ENCODE peak calls at places on chromosomes 16 and 17, in seven cellular contexts. One of them, this sample, is unnamed.

GRCh38 chr17:39688475-39688835 is 598 bp upstream of the PGAP3 start:
- DNase-seq in CD8-positive, alpha-beta memory T cell: no peak
- DNase-seq in NCI-H748 treated with DMSO at 0.1 percent for 48 hours: no peak
- DNase-seq in GM19239: no peak
- DNase-seq in NCI-H2081: no peak
- DNase-seq in activated CD4-positive, CD25-positive, alpha-beta regulatory T cell treated with anti-CD3 and anti-CD28 coated beads, Interleukin-2, amount 50 U/mL, for 16 hours: no peak
- DNase-seq in ovary: no peak
- DNase-seq in this sample: no peak

GRCh38 chr17:721540-721937 is 6.9 kb upstream of the VPS53 start:
- DNase-seq in CD8-positive, alpha-beta memory T cell: no peak
- DNase-seq in NCI-H748 treated with DMSO at 0.1 percent for 48 hours: no peak
- DNase-seq in GM19239: no peak
- DNase-seq in NCI-H2081: no peak
- DNase-seq in activated CD4-positive, CD25-positive, alpha-beta regulatory T cell treated with anti-CD3 and anti-CD28 coated beads, Interleukin-2, amount 50 U/mL, for 16 hours: no peak
- DNase-seq in ovary: no peak
- DNase-seq in this sample: no peak

GRCh38 chr17:31808521-31808920 is 50.5 kb downstream of the COPRS start:
- DNase-seq in CD8-positive, alpha-beta memory T cell: no peak
- DNase-seq in NCI-H748 treated with DMSO at 0.1 percent for 48 hours: no peak
- DNase-seq in GM19239: no peak
- DNase-seq in NCI-H2081: no peak
- DNase-seq in activated CD4-positive, CD25-positive, alpha-beta regulatory T cell treated with anti-CD3 and anti-CD28 coated beads, Interleukin-2, amount 50 U/mL, for 16 hours: no peak
- DNase-seq in ovary: no peak
- DNase-seq in this sample: no peak

GRCh38 chr16:3596101-3596861 is 15.1 kb downstream of the SLX4 start:
- DNase-seq in CD8-positive, alpha-beta memory T cell: no peak
- DNase-seq in NCI-H748 treated with DMSO at 0.1 percent for 48 hours: no peak
- DNase-seq in GM19239: no peak
- DNase-seq in NCI-H2081: no peak
- DNase-seq in activated CD4-positive, CD25-positive, alpha-beta regulatory T cell treated with anti-CD3 and anti-CD28 coated beads, Interleukin-2, amount 50 U/mL, for 16 hours: no peak
- DNase-seq in ovary: no peak
- DNase-seq in this sample: no peak

GRCh38 chr16:87608400-87608985 is 6.2 kb downstream of the JPH3 start:
- DNase-seq in CD8-positive, alpha-beta memory T cell: peak
- DNase-seq in NCI-H748 treated with DMSO at 0.1 percent for 48 hours: no peak
- DNase-seq in GM19239: peak
- DNase-seq in NCI-H2081: no peak
- DNase-seq in activated CD4-positive, CD25-positive, alpha-beta regulatory T cell treated with anti-CD3 and anti-CD28 coated beads, Interleukin-2, amount 50 U/mL, for 16 hours: no peak
- DNase-seq in ovary: peak
- DNase-seq in this sample: peak

GRCh38 chr16:87086156-87086555 is 231.0 kb downstream of the C16orf95 start:
- DNase-seq in CD8-positive, alpha-beta memory T cell: no peak
- DNase-seq in NCI-H748 treated with DMSO at 0.1 percent for 48 hours: no peak
- DNase-seq in GM19239: no peak
- DNase-seq in NCI-H2081: no peak
- DNase-seq in activated CD4-positive, CD25-positive, alpha-beta regulatory T cell treated with anti-CD3 and anti-CD28 coated beads, Interleukin-2, amount 50 U/mL, for 16 hours: no peak
- DNase-seq in ovary: no peak
- DNase-seq in this sample: no peak

GRCh38 chr16:76535-77272 is 1.3 kb upstream of the MPG start:
- DNase-seq in CD8-positive, alpha-beta memory T cell: no peak
- DNase-seq in NCI-H748 treated with DMSO at 0.1 percent for 48 hours: no peak
- DNase-seq in GM19239: no peak
- DNase-seq in NCI-H2081: peak
- DNase-seq in activated CD4-positive, CD25-positive, alpha-beta regulatory T cell treated with anti-CD3 and anti-CD28 coated beads, Interleukin-2, amount 50 U/mL, for 16 hours: no peak
- DNase-seq in ovary: peak
- DNase-seq in this sample: peak

GRCh38 chr17:77476920-77477805 is 336.4 kb downstream of the SEC14L1 start:
- DNase-seq in CD8-positive, alpha-beta memory T cell: peak
- DNase-seq in NCI-H748 treated with DMSO at 0.1 percent for 48 hours: no peak
- DNase-seq in GM19239: no peak
- DNase-seq in NCI-H2081: no peak
- DNase-seq in activated CD4-positive, CD25-positive, alpha-beta regulatory T cell treated with anti-CD3 and anti-CD28 coated beads, Interleukin-2, amount 50 U/mL, for 16 hours: no peak
- DNase-seq in ovary: peak
- DNase-seq in this sample: peak

GRCh38 chr17:55720917-55721836 is 1.5 kb downstream of the TMEM100 start:
- DNase-seq in CD8-positive, alpha-beta memory T cell: no peak
- DNase-seq in NCI-H748 treated with DMSO at 0.1 percent for 48 hours: no peak
- DNase-seq in GM19239: no peak
- DNase-seq in NCI-H2081: no peak
- DNase-seq in activated CD4-positive, CD25-positive, alpha-beta regulatory T cell treated with anti-CD3 and anti-CD28 coated beads, Interleukin-2, amount 50 U/mL, for 16 hours: no peak
- DNase-seq in ovary: no peak
- DNase-seq in this sample: no peak

GRCh38 chr17:38554430-38555350 is 51.1 kb downstream of the SRCIN1 start:
- DNase-seq in CD8-positive, alpha-beta memory T cell: no peak
- DNase-seq in NCI-H748 treated with DMSO at 0.1 percent for 48 hours: no peak
- DNase-seq in GM19239: no peak
- DNase-seq in NCI-H2081: peak
- DNase-seq in activated CD4-positive, CD25-positive, alpha-beta regulatory T cell treated with anti-CD3 and anti-CD28 coated beads, Interleukin-2, amount 50 U/mL, for 16 hours: no peak
- DNase-seq in ovary: no peak
- DNase-seq in this sample: no peak

GRCh38 chr17:9334536-9335446 is 240.8 kb downstream of the STX8 start:
- DNase-seq in CD8-positive, alpha-beta memory T cell: no peak
- DNase-seq in NCI-H748 treated with DMSO at 0.1 percent for 48 hours: no peak
- DNase-seq in GM19239: no peak
- DNase-seq in NCI-H2081: no peak
- DNase-seq in activated CD4-positive, CD25-positive, alpha-beta regulatory T cell treated with anti-CD3 and anti-CD28 coated beads, Interleukin-2, amount 50 U/mL, for 16 hours: no peak
- DNase-seq in ovary: no peak
- DNase-seq in this sample: no peak

GRCh38 chr17:55441544-55441943 is 19.9 kb upstream of the MMD start:
- DNase-seq in CD8-positive, alpha-beta memory T cell: no peak
- DNase-seq in NCI-H748 treated with DMSO at 0.1 percent for 48 hours: no peak
- DNase-seq in GM19239: no peak
- DNase-seq in NCI-H2081: peak
- DNase-seq in activated CD4-positive, CD25-positive, alpha-beta regulatory T cell treated with anti-CD3 and anti-CD28 coated beads, Interleukin-2, amount 50 U/mL, for 16 hours: no peak
- DNase-seq in ovary: no peak
- DNase-seq in this sample: no peak

GRCh38 chr16:57138281-57138935 is 46.0 kb downstream of the CPNE2 start:
- DNase-seq in CD8-positive, alpha-beta memory T cell: no peak
- DNase-seq in NCI-H748 treated with DMSO at 0.1 percent for 48 hours: no peak
- DNase-seq in GM19239: no peak
- DNase-seq in NCI-H2081: no peak
- DNase-seq in activated CD4-positive, CD25-positive, alpha-beta regulatory T cell treated with anti-CD3 and anti-CD28 coated beads, Interleukin-2, amount 50 U/mL, for 16 hours: no peak
- DNase-seq in ovary: peak
- DNase-seq in this sample: no peak

GRCh38 chr17:11356371-11356770 is 115.4 kb downstream of the SHISA6 start:
- DNase-seq in CD8-positive, alpha-beta memory T cell: no peak
- DNase-seq in NCI-H748 treated with DMSO at 0.1 percent for 48 hours: no peak
- DNase-seq in GM19239: no peak
- DNase-seq in NCI-H2081: no peak
- DNase-seq in activated CD4-positive, CD25-positive, alpha-beta regulatory T cell treated with anti-CD3 and anti-CD28 coated beads, Interleukin-2, amount 50 U/mL, for 16 hours: no peak
- DNase-seq in ovary: no peak
- DNase-seq in this sample: no peak

GRCh38 chr17:4194796-4195195 is 51.8 kb downstream of the CYB5D2 start:
- DNase-seq in CD8-positive, alpha-beta memory T cell: no peak
- DNase-seq in NCI-H748 treated with DMSO at 0.1 percent for 48 hours: no peak
- DNase-seq in GM19239: no peak
- DNase-seq in NCI-H2081: no peak
- DNase-seq in activated CD4-positive, CD25-positive, alpha-beta regulatory T cell treated with anti-CD3 and anti-CD28 coated beads, Interleukin-2, amount 50 U/mL, for 16 hours: no peak
- DNase-seq in ovary: no peak
- DNase-seq in this sample: no peak

GRCh38 chr17:38672788-38673713 is 1.7 kb downstream of the EPOP start:
- DNase-seq in CD8-positive, alpha-beta memory T cell: no peak
- DNase-seq in NCI-H748 treated with DMSO at 0.1 percent for 48 hours: no peak
- DNase-seq in GM19239: no peak
- DNase-seq in NCI-H2081: no peak
- DNase-seq in activated CD4-positive, CD25-positive, alpha-beta regulatory T cell treated with anti-CD3 and anti-CD28 coated beads, Interleukin-2, amount 50 U/mL, for 16 hours: no peak
- DNase-seq in ovary: no peak
- DNase-seq in this sample: no peak

GRCh38 chr17:1709403-1709891 is 730 bp downstream of the TLCD2 start:
- DNase-seq in CD8-positive, alpha-beta memory T cell: no peak
- DNase-seq in NCI-H748 treated with DMSO at 0.1 percent for 48 hours: no peak
- DNase-seq in GM19239: no peak
- DNase-seq in NCI-H2081: no peak
- DNase-seq in activated CD4-positive, CD25-positive, alpha-beta regulatory T cell treated with anti-CD3 and anti-CD28 coated beads, Interleukin-2, amount 50 U/mL, for 16 hours: no peak
- DNase-seq in ovary: no peak
- DNase-seq in this sample: no peak

GRCh38 chr17:40561871-40562611 is 3.2 kb downstream of the CCR7 start:
- DNase-seq in CD8-positive, alpha-beta memory T cell: peak
- DNase-seq in NCI-H748 treated with DMSO at 0.1 percent for 48 hours: no peak
- DNase-seq in GM19239: no peak
- DNase-seq in NCI-H2081: no peak
- DNase-seq in activated CD4-positive, CD25-positive, alpha-beta regulatory T cell treated with anti-CD3 and anti-CD28 coated beads, Interleukin-2, amount 50 U/mL, for 16 hours: no peak
- DNase-seq in ovary: no peak
- DNase-seq in this sample: no peak

GRCh38 chr17:21210411-21211076 is 3.4 kb downstream of the TMEM11 start:
- DNase-seq in CD8-positive, alpha-beta memory T cell: no peak
- DNase-seq in NCI-H748 treated with DMSO at 0.1 percent for 48 hours: no peak
- DNase-seq in GM19239: no peak
- DNase-seq in NCI-H2081: no peak
- DNase-seq in activated CD4-positive, CD25-positive, alpha-beta regulatory T cell treated with anti-CD3 and anti-CD28 coated beads, Interleukin-2, amount 50 U/mL, for 16 hours: no peak
- DNase-seq in ovary: no peak
- DNase-seq in this sample: no peak

GRCh38 chr17:49836111-49837030 is 11.5 kb downstream of the TAC4 start:
- DNase-seq in CD8-positive, alpha-beta memory T cell: no peak
- DNase-seq in NCI-H748 treated with DMSO at 0.1 percent for 48 hours: no peak
- DNase-seq in GM19239: no peak
- DNase-seq in NCI-H2081: no peak
- DNase-seq in activated CD4-positive, CD25-positive, alpha-beta regulatory T cell treated with anti-CD3 and anti-CD28 coated beads, Interleukin-2, amount 50 U/mL, for 16 hours: no peak
- DNase-seq in ovary: no peak
- DNase-seq in this sample: no peak

GRCh38 chr17:79789943-79790804 is 6.7 kb downstream of the CBX8 start:
- DNase-seq in CD8-positive, alpha-beta memory T cell: no peak
- DNase-seq in NCI-H748 treated with DMSO at 0.1 percent for 48 hours: peak
- DNase-seq in GM19239: peak
- DNase-seq in NCI-H2081: peak
- DNase-seq in activated CD4-positive, CD25-positive, alpha-beta regulatory T cell treated with anti-CD3 and anti-CD28 coated beads, Interleukin-2, amount 50 U/mL, for 16 hours: no peak
- DNase-seq in ovary: peak
- DNase-seq in this sample: no peak

GRCh38 chr16:680967-681745 is 946 bp downstream of the STUB1 start:
- DNase-seq in CD8-positive, alpha-beta memory T cell: no peak
- DNase-seq in NCI-H748 treated with DMSO at 0.1 percent for 48 hours: no peak
- DNase-seq in GM19239: no peak
- DNase-seq in NCI-H2081: peak
- DNase-seq in activated CD4-positive, CD25-positive, alpha-beta regulatory T cell treated with anti-CD3 and anti-CD28 coated beads, Interleukin-2, amount 50 U/mL, for 16 hours: no peak
- DNase-seq in ovary: peak
- DNase-seq in this sample: peak

GRCh38 chr16:56632160-56632847 is at the start of gene MT1M:
- DNase-seq in CD8-positive, alpha-beta memory T cell: no peak
- DNase-seq in NCI-H748 treated with DMSO at 0.1 percent for 48 hours: no peak
- DNase-seq in GM19239: no peak
- DNase-seq in NCI-H2081: no peak
- DNase-seq in activated CD4-positive, CD25-positive, alpha-beta regulatory T cell treated with anti-CD3 and anti-CD28 coated beads, Interleukin-2, amount 50 U/mL, for 16 hours: no peak
- DNase-seq in ovary: peak
- DNase-seq in this sample: peak

GRCh38 chr17:73304971-73305786 is 6.6 kb downstream of the CDC42EP4 start:
- DNase-seq in CD8-positive, alpha-beta memory T cell: no peak
- DNase-seq in NCI-H748 treated with DMSO at 0.1 percent for 48 hours: no peak
- DNase-seq in GM19239: no peak
- DNase-seq in NCI-H2081: peak
- DNase-seq in activated CD4-positive, CD25-positive, alpha-beta regulatory T cell treated with anti-CD3 and anti-CD28 coated beads, Interleukin-2, amount 50 U/mL, for 16 hours: no peak
- DNase-seq in ovary: peak
- DNase-seq in this sample: peak

GRCh38 chr17:43840814-43841213 is 6.2 kb upstream of the CD300LG start:
- DNase-seq in CD8-positive, alpha-beta memory T cell: no peak
- DNase-seq in NCI-H748 treated with DMSO at 0.1 percent for 48 hours: no peak
- DNase-seq in GM19239: no peak
- DNase-seq in NCI-H2081: no peak
- DNase-seq in activated CD4-positive, CD25-positive, alpha-beta regulatory T cell treated with anti-CD3 and anti-CD28 coated beads, Interleukin-2, amount 50 U/mL, for 16 hours: no peak
- DNase-seq in ovary: no peak
- DNase-seq in this sample: peak

GRCh38 chr17:41792835-41793748 is 6.6 kb upstream of the JUP start:
- DNase-seq in CD8-positive, alpha-beta memory T cell: no peak
- DNase-seq in NCI-H748 treated with DMSO at 0.1 percent for 48 hours: no peak
- DNase-seq in GM19239: no peak
- DNase-seq in NCI-H2081: no peak
- DNase-seq in activated CD4-positive, CD25-positive, alpha-beta regulatory T cell treated with anti-CD3 and anti-CD28 coated beads, Interleukin-2, amount 50 U/mL, for 16 hours: no peak
- DNase-seq in ovary: peak
- DNase-seq in this sample: peak

GRCh38 chr17:39199986-39200879 is at the start of gene RPL19:
- DNase-seq in CD8-positive, alpha-beta memory T cell: peak
- DNase-seq in NCI-H748 treated with DMSO at 0.1 percent for 48 hours: peak
- DNase-seq in GM19239: peak
- DNase-seq in NCI-H2081: peak
- DNase-seq in activated CD4-positive, CD25-positive, alpha-beta regulatory T cell treated with anti-CD3 and anti-CD28 coated beads, Interleukin-2, amount 50 U/mL, for 16 hours: peak
- DNase-seq in ovary: peak
- DNase-seq in this sample: peak

This sample was measured in testis.